ENCODE peak calls at places on chromosomes 3 and 15, in ten cellular contexts. E, H, M, D, Q, I, W, N, P and V are unnamed samples.

GRCh38 chr15:52005748-52006701 is 13.0 kb upstream of the MAPK6 start:
- DNase-seq in E (no peak), N (no peak), Q (no peak), M (no peak), I (no peak), D (peak; percentile 34), P (no peak), W (peak; percentile 81), H (no peak), V (peak; percentile 56)

GRCh38 chr3:172519740-172520139 is 3.5 kb downstream of the TNFSF10 start:
- DNase-seq in D (no peak), W (no peak), N (no peak), Q (no peak), H (no peak), M (no peak), P (no peak), I (no peak), E (no peak), V (no peak)

GRCh38 chr3:102748646-102749045 is 313.8 kb downstream of the ZPLD1 start:
- DNase-seq in H (no peak), M (no peak), W (no peak), Q (no peak), N (no peak), E (no peak), D (no peak), I (no peak), P (no peak), V (no peak)

GRCh38 chr3:136428167-136428566 is 178.0 kb downstream of the PCCB start:
- DNase-seq in D (no peak), P (no peak), I (no peak), E (no peak), M (no peak), Q (no peak), W (no peak), H (no peak), N (no peak), V (no peak)

GRCh38 chr15:72727154-72727553 is 41.1 kb downstream of the BBS4 start:
- DNase-seq in D (no peak), N (no peak), H (no peak), P (no peak), W (no peak), I (no peak), E (no peak), Q (no peak), M (no peak), V (no peak)

GRCh38 chr3:14605070-14605469 is 46.5 kb upstream of the CCDC174 start:
- DNase-seq in Q (no peak), W (peak; percentile 43), I (no peak), N (peak; percentile 24), P (no peak), E (no peak), D (no peak), H (no peak), M (no peak), V (no peak)

GRCh38 chr15:51970132-51970817 is 1.3 kb downstream of the LEO1 start:
- DNase-seq in Q (no peak), M (no peak), H (no peak), W (peak; percentile 10), D (no peak), E (no peak), I (no peak), N (no peak), P (no peak), V (peak; percentile 14)

GRCh38 chr3:52221563-52222318 is 3.7 kb downstream of the TLR9 start:
- DNase-seq in D (no peak), M (no peak), N (no peak), E (no peak), I (peak; percentile 52), Q (no peak), P (peak; percentile 44), W (no peak), H (no peak), V (no peak)

GRCh38 chr15:62297933-62298332 is 132.8 kb upstream of the C2CD4B start:
- DNase-seq in H (no peak), M (no peak), I (no peak), Q (no peak), D (no peak), W (no peak), P (no peak), E (no peak), N (no peak), V (no peak)

GRCh38 chr3:113287818-113288648 is 76.7 kb downstream of the BOC start:
- DNase-seq in M (peak; percentile 56), D (peak; percentile 61), E (peak; percentile 65), H (no peak), N (peak; percentile 49), Q (peak; percentile 71), P (no peak), I (peak; percentile 43), W (peak; percentile 70), V (peak; percentile 67)

GRCh38 chr15:84684092-84684491 is 26.1 kb upstream of the NMB start:
- DNase-seq in P (no peak), W (no peak), N (no peak), E (no peak), Q (no peak), H (no peak), I (no peak), M (no peak), D (no peak), V (peak; percentile 43)

GRCh38 chr3:56878046-56878445 is 76.3 kb upstream of the ARHGEF3 start:
- DNase-seq in W (no peak), N (no peak), P (no peak), I (no peak), D (no peak), M (no peak), E (peak; percentile 44), Q (peak; percentile 26), H (no peak), V (no peak)

GRCh38 chr15:39794970-39795369 is 12.3 kb upstream of the FSIP1 start:
- DNase-seq in D (no peak), I (no peak), E (no peak), W (no peak), Q (no peak), H (no peak), P (no peak), M (no peak), N (no peak), V (no peak)

GRCh38 chr15:62850791-62851291 is 191.7 kb upstream of the TPM1 start:
- DNase-seq in D (peak; percentile 93), H (no peak), M (no peak), P (no peak), I (no peak), W (peak; percentile 74), E (no peak), Q (no peak), N (peak; percentile 43), V (peak; percentile 93)

GRCh38 chr3:108219336-108219735 is 2.9 kb downstream of the IFT57 start:
- DNase-seq in W (no peak), N (no peak), I (peak; percentile 57), P (no peak), Q (no peak), H (no peak), M (no peak), D (no peak), E (no peak), V (no peak)

GRCh38 chr15:68224546-68225250 is 4.8 kb downstream of the CLN6 start:
- DNase-seq in N (no peak), E (no peak), H (no peak), M (peak; percentile 7), D (no peak), W (no peak), I (peak; percentile 20), Q (no peak), P (peak; percentile 36), V (no peak)

GRCh38 chr3:52217409-52217805 is 8.0 kb downstream of the TLR9 start:
- DNase-seq in I (no peak), D (no peak), N (no peak), W (no peak), Q (no peak), P (peak; percentile 34), E (no peak), M (no peak), H (no peak), V (no peak)

GRCh38 chr15:37900286-37901221 is 33.9 kb upstream of the TMCO5A start:
- DNase-seq in P (no peak), N (peak; percentile 76), M (no peak), Q (no peak), H (no peak), D (peak; percentile 59), W (peak; percentile 59), E (no peak), I (no peak), V (peak; percentile 91)

GRCh38 chr15:75058127-75058905 is 34.9 kb downstream of the PPCDC start:
- DNase-seq in N (peak; percentile 37), Q (no peak), M (peak; percentile 9), E (no peak), D (no peak), P (no peak), H (no peak), I (no peak), W (no peak), V (no peak)

GRCh38 chr3:131072099-131072559 is 45.5 kb downstream of the NEK11 start:
- DNase-seq in W (peak; percentile 76), M (no peak), Q (no peak), H (no peak), D (peak; percentile 19), P (no peak), E (no peak), I (no peak), N (no peak), V (peak; percentile 71)

GRCh38 chr3:185318136-185318535 is 44.8 kb upstream of the MAP3K13 start:
- DNase-seq in N (no peak), D (peak; percentile 24), H (no peak), P (no peak), I (no peak), W (no peak), Q (no peak), M (no peak), E (no peak), V (peak; percentile 64)

GRCh38 chr15:51038258-51039042 is 56.3 kb downstream of the TNFAIP8L3 start:
- DNase-seq in W (no peak), P (no peak), N (no peak), M (no peak), H (no peak), D (no peak), I (no peak), Q (no peak), E (no peak), V (no peak)

GRCh38 chr3:54014067-54014466 is 108.3 kb upstream of the CACNA2D3 start:
- DNase-seq in E (no peak), Q (no peak), D (no peak), N (no peak), M (no peak), W (no peak), I (no peak), P (no peak), H (no peak), V (no peak)

GRCh38 chr15:94631608-94632007 is 400.2 kb downstream of the MCTP2 start:
- DNase-seq in E (no peak), D (no peak), P (no peak), Q (no peak), I (no peak), M (no peak), N (no peak), H (no peak), W (no peak), V (no peak)

GRCh38 chr15:58441376-58442070 is 9.7 kb downstream of the LIPC start:
- DNase-seq in P (no peak), E (no peak), N (peak; percentile 74), M (no peak), I (no peak), W (peak; percentile 89), D (peak; percentile 91), H (no peak), Q (no peak), V (peak; percentile 81)